ENCODE peak calls at places on chromosome 9, in ten cellular contexts. V is pancreas; C is gastrocnemius medialis; B is A549; X is tibial nerve; T is hepatocyte; M is CD8-positive, alpha-beta T cell; J is HAP-1; O is right lobe of liver; E is uterus. S is an unnamed sample. For H3K4me1, the result is how much of the 10 kb centered on the place peaks cover.

GRCh38 chr9:78295177-78295575 is 1.7 kb upstream of the PSAT1 start:
- DNase-seq in X (no peak), T (no peak), O (no peak), J (no peak), M (peak), V (no peak), C (no peak), E (no peak), B (no peak), S (no peak)

GRCh38 chr9:38096238-38096805 is 27.3 kb upstream of the SHB start:
- DNase-seq in X (no peak), V (no peak), T (no peak), O (no peak), E (no peak), C (peak), M (peak), B (no peak), J (no peak), S (no peak)

GRCh38 chr9:134909511-134910105 is 8.1 kb downstream of the FCN1 start:
- DNase-seq in M (no peak), T (no peak), B (no peak), C (no peak), V (no peak), O (no peak), E (no peak), J (no peak), X (no peak), S (no peak)

GRCh38 chr9:34651286-34651685 is 699 bp upstream of the IL11RA start:
- DNase-seq in T (peak), C (peak), O (no peak), J (no peak), X (no peak), E (peak), M (no peak), B (no peak), V (peak), S (no peak)

GRCh38 chr9:38017149-38017884 is 51.7 kb downstream of the SHB start:
- DNase-seq in T (no peak), X (no peak), C (peak), M (no peak), V (peak), O (peak), E (no peak), J (peak), B (peak), S (peak)

GRCh38 chr9:93536874-93537273 is 39.5 kb upstream of the PHF2 start:
- DNase-seq in T (no peak), J (no peak), E (no peak), M (peak), X (no peak), C (peak), O (no peak), V (no peak), B (peak), S (peak)

GRCh38 chr9:114497727-114498382 is 7.4 kb downstream of the WHRN start:
- DNase-seq in M (no peak), J (no peak), T (no peak), E (no peak), B (no peak), O (no peak), X (no peak), C (no peak), V (no peak), S (no peak)

GRCh38 chr9:110112792-110113191 is 95.2 kb downstream of the C9orf152 start:
- DNase-seq in O (no peak), B (no peak), C (no peak), E (no peak), M (no peak), X (no peak), V (no peak), J (no peak), T (no peak), S (no peak)

GRCh38 chr9:72477862-72478564 is 43.4 kb upstream of the TMC1 start:
- DNase-seq in E (no peak), J (no peak), V (peak), M (no peak), C (no peak), B (peak), T (peak), X (no peak), O (no peak), S (no peak)

GRCh38 chr9:113585555-113585954 is 122.0 kb downstream of the RGS3 start:
- DNase-seq in V (no peak), E (no peak), O (peak), M (no peak), B (no peak), T (no peak), C (no peak), J (no peak), X (no peak), S (no peak)

GRCh38 chr9:35703906-35704672 is 14.4 kb upstream of the TPM2 start:
- DNase-seq in J (no peak), B (no peak), E (no peak), T (no peak), O (no peak), M (no peak), V (no peak), C (no peak), X (no peak), S (no peak)

GRCh38 chr9:123953601-123954011 is 23.7 kb upstream of the DENND1A start:
- DNase-seq in T (no peak), O (no peak), C (no peak), V (no peak), B (no peak), M (no peak), J (no peak), E (no peak), X (no peak), S (no peak)

GRCh38 chr9:90702431-90702830 is 59.8 kb upstream of the DIRAS2 start:
- DNase-seq in B (no peak), V (no peak), O (no peak), M (no peak), X (no peak), T (no peak), J (no peak), C (no peak), E (no peak), S (no peak)

GRCh38 chr9:96378187-96378586 is 5.3 kb downstream of the SLC35D2 start:
- DNase-seq in C (no peak), J (no peak), O (no peak), V (no peak), X (no peak), E (no peak), T (no peak), M (no peak), B (no peak), S (no peak)

GRCh38 chr9:99158629-99159028 is 53.7 kb downstream of the TGFBR1 start:
- DNase-seq in J (no peak), X (no peak), O (no peak), T (no peak), E (no peak), B (peak), C (no peak), M (no peak), V (no peak), S (no peak)

GRCh38 chr9:124419832-124420489 is 4.7 kb upstream of the PSMB7 start:
- DNase-seq in O (no peak), X (no peak), T (no peak), M (no peak), V (no peak), B (no peak), C (no peak), E (no peak), J (no peak), S (no peak)

GRCh38 chr9:73911814-73912213 is 585.3 kb upstream of the RORB start:
- DNase-seq in J (no peak), C (no peak), X (no peak), V (no peak), O (no peak), B (no peak), M (no peak), E (no peak), T (no peak), S (no peak)

GRCh38 chr9:25205285-25205684 is 473.0 kb downstream of the TUSC1 start:
- DNase-seq in C (no peak), T (no peak), O (no peak), E (no peak), B (no peak), J (no peak), M (no peak), V (no peak), X (no peak), S (peak)

GRCh38 chr9:114899461-114899860 is 30.9 kb downstream of the TNFSF8 start:
- DNase-seq in J (no peak), B (no peak), V (no peak), T (no peak), E (no peak), X (no peak), C (no peak), O (no peak), M (no peak), S (no peak)

GRCh38 chr9:5095795-5096194 is 89.6 kb downstream of the INSL6 start:
- DNase-seq in C (no peak), O (no peak), X (no peak), T (no peak), E (no peak), B (no peak), V (no peak), M (no peak), J (no peak), S (no peak)

GRCh38 chr9:116377179-116377790 is 223.7 kb downstream of the PAPPA start:
- DNase-seq in C (no peak), X (no peak), M (no peak), E (no peak), J (no peak), V (no peak), O (no peak), T (peak), B (peak), S (no peak)

GRCh38 chr9:134501266-134502181 is 140.1 kb upstream of the COL5A1 start:
- DNase-seq in E (no peak), X (no peak), J (no peak), V (no peak), O (peak), B (no peak), M (no peak), T (no peak), C (no peak), S (no peak)

DNA sequence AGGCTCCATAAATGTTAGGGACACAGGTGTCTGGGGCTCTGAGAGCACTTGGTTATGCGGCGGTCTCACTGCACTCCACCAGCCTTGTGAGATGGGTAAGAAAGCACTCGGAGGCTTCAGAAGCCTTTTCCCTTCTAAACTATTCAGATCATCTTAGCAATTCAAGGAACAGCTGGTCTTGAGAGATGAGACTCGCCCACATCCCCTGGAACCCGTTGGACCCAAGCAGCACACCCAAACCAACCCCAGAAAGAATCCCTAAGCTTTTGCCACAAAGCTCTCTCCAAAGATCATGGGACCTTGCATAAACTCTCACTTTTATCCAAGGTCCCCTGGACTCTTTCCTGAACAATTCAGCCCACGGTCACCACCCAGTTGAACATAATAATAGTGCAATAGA is 90.2 kb downstream of the RAPGEF1 start:
- DNase-seq in E (no peak), T (no peak), M (no peak), J (no peak), O (no peak), X (no peak), B (no peak), C (no peak), V (no peak), S (no peak)
- H3K4me1 ChIP-seq in E (under half), T (under half), M (under half), J (under half), O (under half), X (under half), B (under half), C (half or more), V (under half), S (under half)

DNA sequence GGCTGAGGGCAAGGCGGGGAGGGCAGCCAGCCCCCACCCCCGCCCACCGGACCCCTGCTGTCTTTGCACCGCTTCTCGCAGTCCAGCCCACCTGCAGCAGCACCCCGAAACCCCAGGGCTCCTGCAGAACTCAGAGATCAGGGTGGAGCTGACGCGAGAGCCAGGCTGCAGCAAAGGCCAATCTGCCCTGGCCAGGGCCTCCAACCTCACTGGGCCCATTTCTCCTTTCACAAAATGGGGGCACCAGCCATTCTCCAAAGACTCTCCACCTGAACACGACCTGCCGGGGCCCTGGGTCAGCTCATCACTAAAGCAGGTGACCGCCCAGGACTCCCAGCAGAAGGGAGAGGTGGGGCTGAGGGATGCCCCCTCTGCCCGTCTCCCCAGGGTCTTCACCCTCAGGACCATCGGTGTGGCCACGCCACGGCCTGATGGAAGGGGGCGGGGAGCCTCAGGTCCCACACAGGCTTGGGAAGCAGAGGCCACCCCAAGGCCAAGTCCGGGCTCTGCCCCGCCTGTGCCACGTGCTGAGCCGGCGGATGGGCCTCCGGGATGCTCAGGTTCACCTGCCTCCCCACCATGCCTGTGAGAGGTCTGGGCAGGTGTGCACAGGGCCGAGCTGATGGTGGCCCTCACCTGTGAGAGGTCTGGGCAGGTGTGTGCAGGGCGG is 13.1 kb downstream of the NACC2 start:
- DNase-seq in B (no peak), E (no peak), T (no peak), C (peak), X (no peak), O (peak), V (no peak), M (no peak), J (no peak), S (peak)
- H3K4me1 ChIP-seq in B (under half), E (under half), T (under half), C (half or more), X (under half), O (under half), V (under half), M (under half), J (under half), S (under half)

DNA sequence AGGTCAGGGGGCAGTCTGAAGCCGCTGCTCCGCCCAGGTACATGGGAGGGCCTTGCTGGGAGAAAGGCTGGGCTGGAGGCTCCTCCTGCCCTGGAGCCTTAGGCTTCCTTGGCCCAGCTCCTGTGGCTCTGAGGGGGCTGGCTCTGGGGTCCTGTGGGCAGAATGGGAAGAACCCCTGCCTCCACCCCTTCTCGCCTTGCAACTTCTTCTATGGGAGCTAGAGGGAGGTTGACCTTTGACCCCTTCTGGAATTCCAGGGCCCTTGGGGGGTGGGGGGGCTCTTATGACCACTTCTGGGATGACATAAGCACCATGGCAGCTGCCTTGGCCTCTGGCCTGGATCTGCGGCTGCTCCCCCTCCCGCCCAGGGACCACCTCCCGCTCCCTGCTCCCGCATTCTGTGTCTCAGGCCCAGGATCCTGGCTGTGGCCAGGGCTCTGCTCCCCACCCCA is 32.2 kb downstream of the IER5L start:
- DNase-seq in C (no peak), O (no peak), E (peak), J (no peak), B (no peak), X (no peak), T (peak), V (no peak), M (no peak), S (peak)
- H3K4me1 ChIP-seq in C (half or more), O (under half), E (under half), J (under half), B (half or more), X (half or more), T (half or more), V (under half), M (under half), S (under half)

GRCh38 chr9:137054932-137055384 is 1.1 kb upstream of the ENTPD2 start:
- DNase-seq in X (no peak), C (no peak), V (no peak), E (no peak), O (no peak), T (no peak), J (no peak), M (no peak), B (no peak), S (no peak)

GRCh38 chr9:137052293-137052692 is 1.6 kb downstream of the ENTPD2 start:
- DNase-seq in J (no peak), V (no peak), O (no peak), X (no peak), B (no peak), E (no peak), T (no peak), C (no peak), M (no peak), S (no peak)

GRCh38 chr9:137052998-137053943 is 590 bp downstream of the ENTPD2 start:
- DNase-seq in C (no peak), E (no peak), X (no peak), T (no peak), O (no peak), B (no peak), M (no peak), J (no peak), V (no peak), S (peak)

GRCh38 chr9:137055385-137056364 is 1.8 kb upstream of the ENTPD2 start:
- DNase-seq in X (peak), J (no peak), M (no peak), E (peak), C (peak), V (peak), O (peak), T (peak), B (peak), S (peak)

DNA sequence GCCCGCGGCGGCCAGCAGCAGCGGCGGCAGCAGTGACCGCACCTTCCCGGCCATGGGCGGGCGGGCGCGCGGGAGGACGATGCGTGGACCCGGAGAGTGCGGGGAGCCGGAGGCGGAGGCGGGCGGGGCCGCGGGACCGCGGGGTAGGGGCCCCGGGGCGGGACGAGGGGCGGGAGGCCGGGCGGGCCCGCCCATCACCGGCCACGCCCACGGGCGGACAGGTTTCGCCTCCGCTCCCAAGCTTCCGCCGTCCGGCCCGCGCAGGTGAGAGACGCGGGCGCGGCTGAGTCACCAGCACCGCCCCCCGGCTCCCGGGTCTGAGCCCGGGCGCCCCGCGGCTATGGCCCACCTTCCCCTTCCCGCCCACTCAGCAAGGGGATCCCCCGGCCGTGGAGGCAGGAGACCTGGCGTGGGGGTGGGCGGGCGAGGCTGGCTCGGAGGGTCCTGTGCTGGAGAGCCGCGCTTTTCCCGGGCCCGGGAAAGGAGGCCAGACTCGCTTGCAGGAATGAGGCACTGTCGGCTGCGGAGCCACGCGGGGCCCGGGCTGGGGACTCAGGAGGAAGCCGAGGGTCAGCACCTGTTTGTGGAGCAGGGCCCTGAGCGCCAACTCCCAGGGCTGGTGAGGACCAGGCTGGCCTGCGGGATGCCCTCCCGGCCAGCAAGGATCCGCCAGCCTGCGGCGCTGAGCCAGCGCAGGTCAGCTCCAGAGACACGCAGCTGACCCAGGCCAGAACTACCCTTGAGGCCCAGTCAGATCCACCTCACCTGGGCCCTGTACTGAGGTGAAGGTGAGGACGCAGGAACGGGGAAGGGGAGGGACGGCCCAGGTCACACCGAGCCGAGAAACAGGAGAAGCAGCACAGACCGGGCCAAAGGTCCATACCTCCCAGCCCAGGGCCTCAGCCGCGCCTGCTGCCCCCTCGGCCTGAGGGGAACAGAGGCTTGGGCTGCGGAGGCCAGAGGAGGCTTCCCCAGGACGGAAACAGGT is at the start of gene ENTPD2:
- DNase-seq in X (no peak), T (peak), V (peak), J (peak), C (no peak), M (no peak), B (no peak), E (no peak), O (no peak), S (peak)
- H3K4me1 ChIP-seq in X (under half), T (under half), V (under half), J (under half), C (under half), M (under half), B (half or more), E (under half), O (under half), S (under half)